ENCODE peak calls at places on chromosomes 6 and 20, in four cellular contexts. N is GM12891, K is K562, G is GM12878. T is an unnamed sample.

GRCh38 chr6:105135907-105136432 is 43.8 kb downstream of the POPDC3 start:
- DNase-seq in N (no peak), K (no peak), G (no peak), T (no peak)

GRCh38 chr6:129732542-129732941 is 22.6 kb upstream of the ARHGAP18 start:
- DNase-seq in N (no peak), K (no peak), G (no peak), T (no peak)

GRCh38 chr6:127939442-127940066 is 38.7 kb upstream of the THEMIS start:
- DNase-seq in N (no peak), K (no peak), G (no peak), T (no peak)

GRCh38 chr6:28105286-28105685 is 19.1 kb upstream of the ZSCAN16 start:
- DNase-seq in N (peak; percentile 6), K (peak; percentile 52), G (no peak), T (peak; percentile 54)

GRCh38 chr20:2476742-2477615 is 6.4 kb upstream of the SNRPB start:
- DNase-seq in N (no peak), K (no peak), G (no peak), T (no peak)

GRCh38 chr6:39330057-39330456 is 7.6 kb upstream of the KCNK16 start:
- DNase-seq in N (no peak), K (no peak), G (peak; percentile 27), T (peak; percentile 75)

GRCh38 chr20:51306521-51307358 is 235.8 kb downstream of the NFATC2 start:
- DNase-seq in N (peak; percentile 80), K (peak; percentile 83), G (no peak), T (peak; percentile 25)

GRCh38 chr6:31294056-31294455 is 22.2 kb upstream of the HLA-C start:
- DNase-seq in N (no peak), K (no peak), G (no peak), T (no peak)

GRCh38 chr20:15875446-15875845 is 697.8 kb downstream of the KIF16B start:
- DNase-seq in N (no peak), K (no peak), G (no peak), T (no peak)

GRCh38 chr6:157832250-157832967 is 9.4 kb downstream of the SNX9 start:
- DNase-seq in N (no peak), K (no peak), G (no peak), T (no peak)

GRCh38 chr6:155782320-155782730 is 326.7 kb upstream of the NOX3 start:
- DNase-seq in N (no peak), K (no peak), G (no peak), T (no peak)

GRCh38 chr6:16576391-16577368 is 184.6 kb downstream of the ATXN1 start:
- DNase-seq in N (peak; percentile 17), K (no peak), G (peak; percentile 59), T (no peak)

GRCh38 chr20:64131406-64131805 is 24.0 kb upstream of the NPBWR2 start:
- DNase-seq in N (no peak), K (no peak), G (no peak), T (no peak)

GRCh38 chr6:3211681-3212080 is 15.8 kb downstream of the TUBB2B start:
- DNase-seq in N (no peak), K (no peak), G (no peak), T (no peak)

GRCh38 chr6:25635886-25636317 is 16.1 kb upstream of the SCGN start:
- DNase-seq in N (no peak), K (no peak), G (no peak), T (no peak)

GRCh38 chr6:47477497-47478232 is at the start of gene CD2AP:
- DNase-seq in N (peak; percentile 77), K (peak; percentile 94), G (peak; percentile 65), T (peak; percentile 47)

GRCh38 chr20:63699466-63700198 is 3.2 kb downstream of the TNFRSF6B start:
- DNase-seq in N (peak; percentile 19), K (peak; percentile 38), G (no peak), T (no peak)

GRCh38 chr20:34142121-34142520 is 30.1 kb upstream of the EIF2S2 start:
- DNase-seq in N (no peak), K (no peak), G (no peak), T (no peak)

GRCh38 chr6:5108068-5108467 is 22.9 kb downstream of the PPP1R3G start:
- DNase-seq in N (no peak), K (no peak), G (no peak), T (no peak)

GRCh38 chr6:680204-680603 is 12.7 kb downstream of the EXOC2 start:
- DNase-seq in N (no peak), K (no peak), G (no peak), T (no peak)

GRCh38 chr6:13924146-13924948 is 405 bp upstream of the RNF182 start:
- DNase-seq in N (no peak), K (peak; percentile 60), G (no peak), T (no peak)

GRCh38 chr20:9660236-9660868 is 146.0 kb downstream of the LAMP5 start:
- DNase-seq in N (no peak), K (no peak), G (no peak), T (no peak)

GRCh38 chr6:130366011-130366963 is at the start of gene TMEM200A:
- DNase-seq in N (peak; percentile 16), K (peak; percentile 3), G (no peak), T (no peak)

GRCh38 chr6:2158596-2159271 is 86.7 kb downstream of the GMDS start:
- DNase-seq in N (no peak), K (peak; percentile 75), G (no peak), T (no peak)

GRCh38 chr6:145428656-145429173 is 306.6 kb downstream of the EPM2A start:
- DNase-seq in N (no peak), K (no peak), G (no peak), T (no peak)

GRCh38 chr6:89909991-89910390 is 15.7 kb downstream of the GJA10 start:
- DNase-seq in N (no peak), K (no peak), G (no peak), T (no peak)

GRCh38 chr6:60668428-60668827 is 1617.6 kb downstream of the KHDRBS2 start:
- DNase-seq in N (no peak), K (no peak), G (no peak), T (no peak)

GRCh38 chr20:6765469-6766058 is 1.9 kb upstream of the BMP2 start:
- DNase-seq in N (no peak), K (peak; percentile 5), G (no peak), T (no peak)

GRCh38 chr6:133244502-133244901 is 3.3 kb downstream of the EYA4 start:
- DNase-seq in N (no peak), K (no peak), G (no peak), T (no peak)

GRCh38 chr6:34981951-34982350 is 92.9 kb downstream of the ANKS1A start:
- DNase-seq in N (no peak), K (peak; percentile 29), G (no peak), T (no peak)

GRCh38 chr6:11151488-11151887 is 40.0 kb upstream of the ERVFRD-1 start:
- DNase-seq in N (no peak), K (no peak), G (no peak), T (no peak)

GRCh38 chr6:46979206-46979605 is 57.5 kb upstream of the ADGRF5 start:
- DNase-seq in N (no peak), K (no peak), G (no peak), T (no peak)

GRCh38 chr6:138722425-138723371 is 50.9 kb upstream of the CCDC28A start:
- DNase-seq in N (no peak), K (no peak), G (no peak), T (no peak)

GRCh38 chr6:12749531-12750379 is 33.2 kb downstream of the PHACTR1 start:
- DNase-seq in N (no peak), K (no peak), G (no peak), T (no peak)

GRCh38 chr6:168138436-168138835 is 59.4 kb upstream of the FRMD1 start:
- DNase-seq in N (no peak), K (no peak), G (no peak), T (no peak)

GRCh38 chr6:100470721-100471120 is 6.0 kb upstream of the SIM1 start:
- DNase-seq in N (no peak), K (no peak), G (no peak), T (no peak)
- TF ChIP-seq SPI1 in N (no peak), K (no peak), G (no peak), T (no peak)

GRCh38 chr20:1334370-1334731 is 5.4 kb upstream of the SDCBP2 start:
- DNase-seq in N (no peak), K (no peak), G (no peak), T (no peak)

GRCh38 chr20:1336699-1337387 is 7.9 kb upstream of the SDCBP2 start:
- DNase-seq in N (no peak), K (no peak), G (no peak), T (no peak)

GRCh38 chr20:1334761-1335160 is 5.8 kb upstream of the SDCBP2 start:
- DNase-seq in N (no peak), K (no peak), G (no peak), T (peak; percentile 38)

GRCh38 chr20:1337441-1337840 is 8.5 kb upstream of the SDCBP2 start:
- DNase-seq in N (no peak), K (no peak), G (no peak), T (no peak)

GRCh38 chr20:1335961-1336698 is 7.2 kb upstream of the SDCBP2 start:
- DNase-seq in N (no peak), K (no peak), G (no peak), T (no peak)
- TF ChIP-seq POLR2AphosphoS5 in N (no peak), K (no peak), G (no peak), T (no peak)

GRCh38 chr20:18362916-18363315 is 74.6 kb downstream of the ZNF133 start:
- DNase-seq in N (no peak), K (no peak), G (no peak), T (no peak)

GRCh38 chr20:18361678-18362077 is 73.4 kb downstream of the ZNF133 start:
- DNase-seq in N (no peak), K (no peak), G (no peak), T (no peak)

GRCh38 chr20:18360601-18361000 is 72.3 kb downstream of the ZNF133 start:
- DNase-seq in N (no peak), K (no peak), G (no peak), T (no peak)

GRCh38 chr20:18364768-18365167 is 76.4 kb downstream of the ZNF133 start:
- DNase-seq in N (no peak), K (no peak), G (no peak), T (no peak)

DNA sequence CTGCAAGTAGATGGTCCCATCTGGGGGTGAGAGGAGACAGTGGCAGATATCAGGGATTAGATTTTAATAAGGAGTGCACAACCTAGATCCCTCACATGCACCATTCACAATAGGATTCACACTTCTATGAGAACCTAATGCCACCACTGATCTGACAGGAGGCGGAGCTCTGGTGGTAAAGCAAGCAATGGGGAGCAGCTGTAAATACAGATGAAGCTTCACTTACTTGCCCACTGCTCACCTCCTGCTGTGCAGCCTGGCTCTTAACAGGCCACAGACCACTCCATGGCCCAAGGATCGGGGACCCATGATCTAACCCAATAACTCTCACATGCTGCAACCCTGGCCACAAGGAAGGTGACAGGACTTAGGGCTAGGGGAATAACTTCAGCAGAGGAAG is 75.4 kb downstream of the ZNF133 start:
- DNase-seq in N (no peak), K (no peak), G (no peak), T (no peak)
- TF ChIP-seq SPI1 in N (no peak), K (no peak), G (no peak), T (no peak)

DNA sequence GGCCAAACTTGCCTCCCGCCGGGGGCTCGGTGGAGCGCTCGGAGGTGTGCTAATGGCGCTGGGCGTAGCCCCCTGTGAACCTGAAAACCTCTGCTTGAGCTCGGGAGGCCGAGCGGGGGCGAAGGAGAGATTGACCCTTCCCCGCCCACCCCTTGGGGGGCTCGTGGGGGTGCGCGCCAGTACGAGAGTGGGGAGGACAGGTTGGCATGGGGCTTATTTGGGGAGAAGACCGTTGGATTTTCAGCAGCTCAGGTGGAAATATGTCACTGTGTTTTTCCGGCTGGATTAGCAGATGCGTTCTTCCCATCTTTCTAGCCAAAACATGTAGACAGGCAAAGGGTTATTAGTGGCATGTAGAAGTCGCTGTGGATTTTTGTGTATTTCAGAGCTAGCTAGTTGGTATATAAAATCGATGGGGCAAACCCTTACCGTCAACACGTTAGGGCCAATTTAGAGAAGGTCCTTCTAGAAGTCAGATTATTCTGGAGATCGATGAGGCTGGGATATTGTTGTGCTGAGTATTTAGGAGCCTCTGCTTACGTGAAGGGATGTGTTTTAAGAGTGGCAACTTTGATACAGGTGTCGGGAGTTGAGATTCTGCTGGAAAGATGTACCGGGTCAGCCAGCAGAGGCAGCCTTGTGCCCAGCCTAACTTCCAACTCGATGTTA is 525 bp downstream of the NCOA7 start:
- DNase-seq in N (no peak), K (peak; percentile 54), G (no peak), T (peak; percentile 51)
- TF ChIP-seq POLR2AphosphoS5 in N (no peak), K (no peak), G (no peak), T (no peak)